ENCODE peak calls at places on chromosomes 1 and 21, in eight cellular contexts. O, S, J, V, G, Q, T and P are unnamed samples.

GRCh38 chr21:26811031-26811430 is 34.2 kb downstream of the ADAMTS1 start:
- DNase-seq in O (no peak), S (no peak), J (no peak), V (no peak), G (no peak), Q (no peak), T (no peak), P (peak; percentile 55)

GRCh38 chr1:206776239-206776638 is 3.9 kb upstream of the IL10 start:
- DNase-seq in O (peak; percentile 79), S (no peak), J (no peak), V (no peak), G (no peak), Q (no peak), T (no peak), P (no peak)

GRCh38 chr21:26800455-26801454 is 44.5 kb downstream of the ADAMTS1 start:
- DNase-seq in O (no peak), S (no peak), J (no peak), V (no peak), G (no peak), Q (no peak), T (peak; percentile 55), P (no peak)

GRCh38 chr1:83559531-83559930 is 439.4 kb downstream of the TTLL7 start:
- DNase-seq in O (no peak), S (no peak), J (no peak), V (no peak), G (no peak), Q (no peak), T (no peak), P (no peak)

GRCh38 chr1:17440074-17440826 is 773 bp upstream of the RCC2 start:
- DNase-seq in O (no peak), S (no peak), J (no peak), V (no peak), G (no peak), Q (no peak), T (no peak), P (no peak)

GRCh38 chr1:117240547-117240946 is 29.8 kb upstream of the VTCN1 start:
- DNase-seq in O (no peak), S (no peak), J (no peak), V (no peak), G (no peak), Q (no peak), T (no peak), P (no peak)

GRCh38 chr1:9166289-9167235 is 37.7 kb upstream of the GPR157 start:
- DNase-seq in O (no peak), S (no peak), J (no peak), V (no peak), G (no peak), Q (no peak), T (no peak), P (peak; percentile 59)

GRCh38 chr1:223714849-223715709 is 2.7 kb downstream of the CAPN2 start:
- DNase-seq in O (peak; percentile 50), S (no peak), J (no peak), V (no peak), G (no peak), Q (no peak), T (peak; percentile 75), P (peak; percentile 89)

GRCh38 chr1:214660190-214660589 is 57.2 kb downstream of the CENPF start:
- DNase-seq in O (no peak), S (no peak), J (no peak), V (no peak), G (no peak), Q (no peak), T (no peak), P (no peak)

GRCh38 chr1:157880621-157881020 is 39.0 kb upstream of the CD5L start:
- DNase-seq in O (no peak), S (no peak), J (no peak), V (no peak), G (no peak), Q (no peak), T (no peak), P (no peak)

GRCh38 chr1:214002472-214002871 is 14.7 kb downstream of the PROX1 start:
- DNase-seq in O (no peak), S (no peak), J (no peak), V (no peak), G (no peak), Q (no peak), T (no peak), P (no peak)